ENCODE peak calls at places on chromosomes 13 and 19, in five cellular contexts. T is caudate nucleus, X is uterus, F is A549, O is MM.1S. Q is an unnamed sample.

GRCh38 chr13:26867451-26868067 is 107.0 kb upstream of the GPR12 start:
- DNase-seq in T (no peak), X (no peak), F (peak; percentile 2), O (no peak), Q (peak; percentile 12)

GRCh38 chr13:25973576-25973975 is 78.2 kb downstream of the SHISA2 start:
- DNase-seq in T (no peak), X (no peak), F (no peak), O (no peak), Q (no peak)

GRCh38 chr13:20994441-20994821 is 67.0 kb downstream of the LATS2 start:
- DNase-seq in T (no peak), X (no peak), F (no peak), O (no peak), Q (no peak)

GRCh38 chr13:25059166-25059565 is 36.8 kb upstream of the PABPC3 start:
- DNase-seq in T (no peak), X (no peak), F (no peak), O (no peak), Q (no peak)

GRCh38 chr13:27379694-27380596 is 44.5 kb upstream of the GTF3A start:
- DNase-seq in T (peak; percentile 41), X (no peak), F (peak; percentile 67), O (peak; percentile 6), Q (peak; percentile 92)

GRCh38 chr13:109743706-109744453 is 42.5 kb downstream of the IRS2 start:
- DNase-seq in T (no peak), X (peak; percentile 60), F (peak; percentile 64), O (peak; percentile 65), Q (peak; percentile 61)

GRCh38 chr13:25167349-25167748 is 4.7 kb downstream of the AMER2 start:
- DNase-seq in T (no peak), X (no peak), F (no peak), O (no peak), Q (no peak)

GRCh38 chr13:30774214-30774730 is 38.9 kb downstream of the ALOX5AP start:
- DNase-seq in T (no peak), X (no peak), F (no peak), O (peak; percentile 44), Q (no peak)

GRCh38 chr13:30422056-30422914 is at the start of gene UBE2L5:
- DNase-seq in T (peak; percentile 82), X (peak; percentile 93), F (peak; percentile 87), O (peak; percentile 40), Q (peak; percentile 87)

GRCh38 chr19:49837009-49837310 is 14.0 kb upstream of the PTOV1 start:
- DNase-seq in T (no peak), X (no peak), F (no peak), O (no peak), Q (no peak)

GRCh38 chr19:2253106-2254051 is 2.8 kb downstream of the JSRP1 start:
- DNase-seq in T (no peak), X (no peak), F (no peak), O (no peak), Q (peak; percentile 67)

GRCh38 chr13:81683526-81683925 is 1342.6 kb upstream of the SPRY2 start:
- DNase-seq in T (no peak), X (no peak), F (no peak), O (no peak), Q (no peak)

GRCh38 chr13:51420681-51421476 is 32.0 kb downstream of the INTS6 start:
- DNase-seq in T (no peak), X (no peak), F (no peak), O (no peak), Q (peak; percentile 8)

GRCh38 chr13:20370815-20371421 is 138.8 kb upstream of the GJB6 start:
- DNase-seq in T (no peak), X (no peak), F (no peak), O (no peak), Q (peak; percentile 49)

GRCh38 chr13:23583491-23583890 is 13.3 kb downstream of the TNFRSF19 start:
- DNase-seq in T (no peak), X (no peak), F (no peak), O (no peak), Q (no peak)

GRCh38 chr13:111187879-111188643 is 73.0 kb downstream of the ARHGEF7 start:
- DNase-seq in T (peak; percentile 27), X (no peak), F (no peak), O (no peak), Q (peak; percentile 48)
- H3K27ac ChIP-seq in T (peak overlapping the region; percentile 68), X (peak overlapping the region; percentile 45), F (no peak overlapping the region), O (no peak overlapping the region), Q (no peak overlapping the region)

GRCh38 chr19:45125360-45125759 is 32.4 kb downstream of the PPP1R37 start:
- DNase-seq in T (no peak), X (no peak), F (no peak), O (no peak), Q (no peak)

GRCh38 chr19:45121827-45122345 is 28.9 kb downstream of the PPP1R37 start:
- DNase-seq in T (no peak), X (no peak), F (no peak), O (no peak), Q (no peak)

GRCh38 chr19:45124021-45124420 is 31.0 kb downstream of the PPP1R37 start:
- DNase-seq in T (no peak), X (no peak), F (no peak), O (no peak), Q (no peak)

GRCh38 chr19:45123440-45123850 is 30.5 kb downstream of the PPP1R37 start:
- DNase-seq in T (no peak), X (no peak), F (no peak), O (no peak), Q (no peak)

GRCh38 chr19:45122832-45123231 is 29.9 kb downstream of the PPP1R37 start:
- DNase-seq in T (no peak), X (no peak), F (no peak), O (no peak), Q (no peak)
- H3K27ac ChIP-seq in T (no peak overlapping the region), X (no peak overlapping the region), F (no peak overlapping the region), O (no peak overlapping the region), Q (no peak overlapping the region)

DNA sequence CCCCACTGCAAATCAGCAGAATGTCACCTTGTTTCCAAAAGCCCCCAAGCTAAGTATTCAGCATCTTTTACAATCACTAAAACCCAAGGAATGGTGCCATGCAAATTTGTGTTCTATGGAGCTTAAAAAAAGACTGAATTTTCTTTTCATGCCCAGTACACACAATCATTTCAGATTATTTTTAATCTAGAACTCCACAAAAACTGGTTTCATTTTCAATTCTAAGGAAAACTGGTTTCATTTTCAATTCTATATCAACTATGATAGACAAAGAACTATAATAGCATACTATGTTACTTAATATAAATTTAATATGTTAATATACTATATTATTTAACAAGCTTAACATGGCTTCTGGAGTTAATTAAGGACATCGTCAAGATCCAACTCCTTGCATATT is 88.4 kb upstream of the DOCK9 start:
- DNase-seq in T (no peak), X (no peak), F (no peak), O (peak; percentile 16), Q (no peak)
- H3K27ac ChIP-seq in T (no peak overlapping the region), X (no peak overlapping the region), F (peak overlapping the region; percentile 88), O (no peak overlapping the region), Q (no peak overlapping the region)

GRCh38 chr13:78465250-78465649 is 138.1 kb downstream of the POU4F1 start:
- DNase-seq in T (no peak), X (no peak), F (no peak), O (peak; percentile 75), Q (no peak)

GRCh38 chr13:78460176-78460575 is 143.2 kb downstream of the POU4F1 start:
- DNase-seq in T (no peak), X (no peak), F (no peak), O (no peak), Q (no peak)
- H3K27ac ChIP-seq in T (no peak overlapping the region), X (no peak overlapping the region), F (no peak overlapping the region), O (no peak overlapping the region), Q (no peak overlapping the region)

GRCh38 chr13:77702364-77702763 is 4.9 kb downstream of the SLAIN1 start:
- DNase-seq in T (no peak), X (no peak), F (no peak), O (no peak), Q (no peak)
- H3K27ac ChIP-seq in T (peak overlapping the region; percentile 8), X (no peak overlapping the region), F (no peak overlapping the region), O (no peak overlapping the region), Q (no peak overlapping the region)

DNA sequence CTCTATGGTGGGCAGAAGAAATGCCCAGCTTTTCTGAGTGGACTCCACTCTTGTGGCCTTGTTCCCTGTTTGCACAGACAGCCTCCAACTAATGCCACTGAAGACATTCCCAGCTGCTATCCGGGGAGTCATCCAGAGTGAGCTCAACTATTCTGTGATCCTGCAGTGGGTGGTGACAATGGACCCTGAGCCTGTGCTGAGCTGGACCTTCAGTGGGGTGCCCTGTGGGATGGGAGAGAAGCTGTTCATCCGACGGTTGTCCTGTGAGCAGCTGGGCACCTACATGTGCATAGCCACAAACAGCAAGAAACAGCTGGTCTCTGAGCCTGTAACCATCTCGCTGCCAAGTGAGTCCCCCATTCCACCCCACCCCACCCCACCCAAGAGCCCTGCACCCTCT is 10.3 kb downstream of the IGSF23 start:
- DNase-seq in T (no peak), X (no peak), F (no peak), O (no peak), Q (no peak)
- H3K27ac ChIP-seq in T (no peak overlapping the region), X (no peak overlapping the region), F (peak overlapping the region; percentile 71), O (no peak overlapping the region), Q (no peak overlapping the region)

GRCh38 chr13:74264333-74264732 is 130.1 kb upstream of the KLF12 start:
- DNase-seq in T (no peak), X (no peak), F (no peak), O (no peak), Q (no peak)

GRCh38 chr13:74253161-74253560 is 119.0 kb upstream of the KLF12 start:
- DNase-seq in T (no peak), X (no peak), F (no peak), O (no peak), Q (no peak)

GRCh38 chr13:74259641-74260040 is 125.4 kb upstream of the KLF12 start:
- DNase-seq in T (no peak), X (no peak), F (no peak), O (no peak), Q (no peak)

GRCh38 chr13:74256969-74257368 is 122.8 kb upstream of the KLF12 start:
- DNase-seq in T (no peak), X (no peak), F (no peak), O (no peak), Q (no peak)

GRCh38 chr13:74258951-74259350 is 124.7 kb upstream of the KLF12 start:
- DNase-seq in T (no peak), X (no peak), F (no peak), O (no peak), Q (no peak)
- H3K27ac ChIP-seq in T (no peak overlapping the region), X (no peak overlapping the region), F (no peak overlapping the region), O (no peak overlapping the region), Q (no peak overlapping the region)

GRCh38 chr19:47644743-47645499 is 36.0 kb downstream of the BICRA start:
- DNase-seq in T (no peak), X (no peak), F (no peak), O (no peak), Q (no peak)
- H3K27ac ChIP-seq in T (no peak overlapping the region), X (peak overlapping the region; percentile 66), F (no peak overlapping the region), O (no peak overlapping the region), Q (no peak overlapping the region)